ENCODE peak calls at places on chromosomes 16 and 17, in four cellular contexts. Y is A549, O is GM12878, Z is K562. N is an unnamed sample.

GRCh38 chr17:81392909-81393654 is 2.2 kb upstream of the BAHCC1 start:
- DNase-seq in Y (no peak), Z (no peak), O (no peak), N (no peak)

GRCh38 chr16:3492356-3492755 is 2.9 kb downstream of the C16orf90 start:
- DNase-seq in Y (no peak), O (no peak), Z (no peak), N (no peak)

GRCh38 chr17:75783803-75784472 is 668 bp upstream of the UNK start:
- DNase-seq in Z (peak), O (no peak), Y (no peak), N (no peak)

GRCh38 chr16:88599092-88599733 is 29.0 kb downstream of the ZC3H18 start:
- DNase-seq in O (no peak), Y (no peak), Z (no peak), N (no peak)

GRCh38 chr17:56593073-56593740 is at the start of gene NOG:
- DNase-seq in O (no peak), Y (peak), Z (no peak), N (no peak)

GRCh38 chr16:83338941-83339340 is 468.8 kb upstream of the HSBP1 start:
- DNase-seq in O (no peak), Z (no peak), Y (no peak), N (no peak)

GRCh38 chr16:81531415-81531814 is 86.8 kb downstream of the CMIP start:
- DNase-seq in Z (no peak), Y (peak), O (no peak), N (no peak)

GRCh38 chr16:14303654-14304394 is 232.7 kb downstream of the MRTFB start:
- DNase-seq in Z (peak), O (no peak), Y (no peak), N (no peak)

GRCh38 chr17:10792156-10792555 is 11.7 kb downstream of the TMEM238L start:
- DNase-seq in O (no peak), Z (peak), Y (no peak), N (no peak)

GRCh38 chr17:79707931-79708891 is 22.5 kb upstream of the ENPP7 start:
- DNase-seq in Y (peak), Z (peak), O (no peak), N (peak)

GRCh38 chr16:85750021-85750826 is 672 bp downstream of the C16orf74 start:
- DNase-seq in O (no peak), Y (no peak), Z (no peak), N (no peak)

GRCh38 chr17:10041916-10042588 is 137.0 kb upstream of the RCVRN start:
- DNase-seq in Y (no peak), O (peak), Z (no peak), N (no peak)

GRCh38 chr17:16516594-16517018 is 24.6 kb upstream of the LRRC75A start:
- DNase-seq in Y (peak), Z (peak), O (no peak), N (no peak)

GRCh38 chr17:41334899-41335298 is 15.7 kb downstream of the KRT33A start:
- DNase-seq in Y (no peak), Z (no peak), O (no peak), N (no peak)

GRCh38 chr16:49786926-49787557 is 68.9 kb downstream of the ZNF423 start:
- DNase-seq in Z (no peak), O (no peak), Y (no peak), N (no peak)
- TF ChIP-seq CHD4 in Z (no peak), O (no peak), Y (no peak), N (no peak)

DNA sequence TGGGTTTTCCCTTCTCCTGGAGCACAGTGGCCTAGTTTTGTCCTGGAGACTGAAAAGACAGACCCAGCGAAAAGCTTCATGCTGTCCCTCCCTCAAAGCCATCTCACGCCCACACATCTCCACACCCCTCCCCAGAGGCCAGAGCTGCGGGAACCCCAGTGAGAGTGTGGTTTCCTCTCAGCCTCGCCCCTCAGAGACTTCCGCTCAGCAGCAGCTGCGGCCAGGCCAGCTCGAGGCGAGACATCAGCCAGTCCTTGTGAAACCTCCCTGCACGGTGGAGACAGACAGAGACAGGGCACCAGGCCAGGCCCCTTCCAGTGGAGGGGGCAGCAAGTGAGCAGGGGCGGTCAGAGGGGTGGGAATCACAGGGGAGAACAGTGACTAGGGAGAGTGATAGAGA is 77.0 kb upstream of the TNRC6C start:
- DNase-seq in O (peak), Y (no peak), Z (peak), N (no peak)
- TF ChIP-seq CHD4 in O (no peak), Y (no peak), Z (no peak), N (no peak)

GRCh38 chr16:87086156-87086555 is 231.0 kb downstream of the C16orf95 start:
- DNase-seq in Y (no peak), O (no peak), Z (no peak), N (no peak)
- TF ChIP-seq CHD4 in Y (no peak), O (no peak), Z (no peak), N (no peak)

GRCh38 chr17:57783338-57783742 is 38.2 kb upstream of the CCDC182 start:
- DNase-seq in O (no peak), Z (peak), Y (peak), N (peak)
- TF ChIP-seq CHD4 in O (no peak), Z (no peak), Y (no peak), N (no peak)

GRCh38 chr17:48723555-48724239 is 712 bp downstream of the PRAC2 start:
- DNase-seq in Y (no peak), O (no peak), Z (no peak), N (no peak)
- TF ChIP-seq CHD4 in Y (no peak), O (no peak), Z (no peak), N (no peak)

DNA sequence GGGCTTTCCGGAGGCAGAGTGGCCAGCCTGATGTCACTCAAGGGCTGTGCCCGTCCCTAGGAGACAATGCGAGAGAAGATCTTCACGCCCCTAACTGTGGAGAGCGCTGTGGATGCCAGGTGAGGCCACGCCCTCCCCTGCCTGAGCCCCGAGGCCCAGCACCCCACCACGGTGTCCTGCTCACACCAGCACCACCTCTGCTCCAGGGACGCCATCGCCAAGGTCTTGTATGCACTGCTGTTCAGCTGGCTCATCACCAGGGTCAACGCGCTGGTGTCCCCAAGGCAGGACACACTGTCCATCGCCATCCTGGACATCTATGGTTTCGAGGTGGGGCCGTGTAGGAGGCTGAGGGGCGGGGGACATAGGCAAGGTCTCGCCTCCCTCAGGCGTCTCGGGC is 27.8 kb downstream of the MYO15A start:
- DNase-seq in Z (no peak), O (no peak), Y (no peak), N (no peak)
- TF ChIP-seq CHD4 in Z (no peak), O (no peak), Y (no peak), N (no peak)

GRCh38 chr16:66099261-66099660 is 267.2 kb upstream of the CDH5 start:
- DNase-seq in O (no peak), Y (no peak), Z (no peak), N (no peak)

GRCh38 chr16:66097746-66098145 is 268.7 kb upstream of the CDH5 start:
- DNase-seq in Z (no peak), O (no peak), Y (no peak), N (no peak)

GRCh38 chr16:66107661-66108060 is 258.8 kb upstream of the CDH5 start:
- DNase-seq in O (no peak), Y (no peak), Z (no peak), N (no peak)

DNA sequence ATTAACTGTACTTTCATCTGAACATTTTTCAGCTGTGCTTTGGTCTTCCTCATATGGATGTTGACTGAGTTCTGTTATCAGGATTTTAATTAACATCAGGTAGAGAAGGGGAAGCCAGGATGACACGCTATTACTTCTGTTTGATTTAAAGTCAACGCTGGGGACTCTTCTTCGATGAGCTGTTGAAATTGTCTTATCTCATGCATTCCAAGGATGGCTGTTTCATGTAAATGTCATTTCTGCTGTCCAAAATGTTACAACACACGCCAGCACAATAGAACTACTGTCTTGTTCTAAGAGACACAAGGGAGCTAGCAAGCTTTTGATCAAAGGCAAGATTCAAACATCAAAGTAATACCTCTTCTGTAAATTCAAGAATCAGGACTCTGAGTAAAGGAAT is 263.2 kb upstream of the CDH5 start:
- DNase-seq in Z (no peak), O (no peak), Y (no peak), N (peak)
- TF ChIP-seq CHD4 in Z (no peak), O (no peak), Y (no peak), N (no peak)